ENCODE peak calls at places on chromosomes 1 and 21, in ten cellular contexts. N is stomach; J is neuronal stem cell; K is thyroid gland; Q is uterus; W is esophagus muscularis mucosa; R is adrenal gland; S is naive thymus-derived CD4-positive, alpha-beta T cell; T is CD8-positive, alpha-beta memory T cell; F is HAP-1. U is an unnamed sample. For H3K4me1 and H3K9me3, the result is how much of the 10 kb centered on the place peaks cover.

GRCh38 chr1:228298471-228298870 is 90.6 kb downstream of the OBSCN start:
- DNase-seq in N (no peak), J (no peak), K (no peak), Q (no peak), W (no peak), R (no peak), S (no peak), T (no peak), F (no peak), U (no peak)

GRCh38 chr1:86461482-86461881 is 7.2 kb upstream of the CLCA1 start:
- DNase-seq in N (no peak), J (no peak), K (no peak), Q (no peak), W (no peak), R (no peak), S (no peak), T (no peak), F (no peak), U (no peak)

GRCh38 chr1:186492531-186493291 is 31.8 kb upstream of the PDC start:
- DNase-seq in N (no peak), J (no peak), K (no peak), Q (no peak), W (no peak), R (no peak), S (no peak), T (no peak), F (no peak), U (no peak)

GRCh38 chr1:14113841-14114567 is 414.0 kb downstream of the PRDM2 start:
- DNase-seq in N (no peak), J (peak), K (peak), Q (peak), W (no peak), R (peak), S (no peak), T (no peak), F (peak), U (peak)

GRCh38 chr1:18972531-18972930 is 16.1 kb upstream of the IFFO2 start:
- DNase-seq in N (no peak), J (no peak), K (no peak), Q (no peak), W (no peak), R (no peak), S (no peak), T (no peak), F (no peak), U (no peak)

GRCh38 chr1:150544204-150544603 is 5.0 kb upstream of the ADAMTSL4 start:
- DNase-seq in N (no peak), J (no peak), K (no peak), Q (no peak), W (no peak), R (no peak), S (no peak), T (no peak), F (no peak), U (no peak)

GRCh38 chr1:195584870-195585624 is 1023.2 kb downstream of the KCNT2 start:
- DNase-seq in N (no peak), J (no peak), K (no peak), Q (no peak), W (no peak), R (no peak), S (no peak), T (no peak), F (no peak), U (no peak)

GRCh38 chr1:52917156-52917555 is 4.4 kb downstream of the ECHDC2 start:
- DNase-seq in N (no peak), J (no peak), K (no peak), Q (no peak), W (no peak), R (no peak), S (no peak), T (no peak), F (no peak), U (no peak)

GRCh38 chr1:7859406-7859805 is 6.5 kb upstream of the UTS2 start:
- DNase-seq in N (no peak), J (no peak), K (no peak), Q (no peak), W (peak), R (no peak), S (no peak), T (no peak), F (no peak), U (no peak)

GRCh38 chr1:57307382-57307781 is 116.5 kb downstream of the DAB1 start:
- DNase-seq in N (no peak), J (no peak), K (peak), Q (no peak), W (no peak), R (no peak), S (peak), T (peak), F (peak), U (peak)

GRCh38 chr1:53107570-53108322 is 34.7 kb downstream of the SLC1A7 start:
- DNase-seq in N (peak), J (no peak), K (no peak), Q (no peak), W (no peak), R (no peak), S (no peak), T (no peak), F (no peak), U (no peak)

GRCh38 chr21:23890652-23891051 is 1716.6 kb downstream of the MRPL39 start:
- DNase-seq in N (peak), J (no peak), K (no peak), Q (no peak), W (no peak), R (no peak), S (no peak), T (no peak), F (no peak), U (no peak)

GRCh38 chr1:117562581-117563491 is 43.0 kb upstream of the TENT5C start:
- DNase-seq in N (peak), J (no peak), K (peak), Q (no peak), W (peak), R (no peak), S (no peak), T (no peak), F (no peak), U (no peak)

GRCh38 chr21:46187814-46188213 is 3.6 kb upstream of the SPATC1L start:
- DNase-seq in N (no peak), J (no peak), K (no peak), Q (no peak), W (peak), R (peak), S (no peak), T (no peak), F (no peak), U (no peak)

GRCh38 chr1:7621334-7622219 is 149.5 kb upstream of the VAMP3 start:
- DNase-seq in N (no peak), J (no peak), K (no peak), Q (no peak), W (no peak), R (no peak), S (no peak), T (no peak), F (no peak), U (peak)

GRCh38 chr1:112998592-112999235 is 42.7 kb upstream of the SLC16A1 start:
- DNase-seq in N (peak), J (no peak), K (peak), Q (peak), W (no peak), R (no peak), S (no peak), T (no peak), F (no peak), U (peak)

GRCh38 chr1:42941640-42942330 is 16.9 kb downstream of the SLC2A1 start:
- DNase-seq in N (peak), J (no peak), K (peak), Q (no peak), W (no peak), R (peak), S (no peak), T (no peak), F (no peak), U (peak)

GRCh38 chr1:33161061-33161681 is 20.7 kb downstream of the TRIM62 start:
- DNase-seq in N (no peak), J (peak), K (no peak), Q (peak), W (no peak), R (peak), S (no peak), T (no peak), F (no peak), U (no peak)

GRCh38 chr1:228037401-228038386 is 30.9 kb downstream of the WNT3A start:
- DNase-seq in N (peak), J (peak), K (no peak), Q (no peak), W (no peak), R (peak), S (no peak), T (no peak), F (no peak), U (no peak)

GRCh38 chr1:234861761-234862160 is 251.8 kb upstream of the IRF2BP2 start:
- DNase-seq in N (no peak), J (no peak), K (no peak), Q (no peak), W (no peak), R (no peak), S (no peak), T (no peak), F (no peak), U (peak)

GRCh38 chr1:90370696-90371095 is 346.4 kb downstream of the BARHL2 start:
- DNase-seq in N (no peak), J (no peak), K (no peak), Q (no peak), W (no peak), R (no peak), S (no peak), T (no peak), F (no peak), U (no peak)

GRCh38 chr1:4624141-4624715 is 30.2 kb upstream of the AJAP1 start:
- DNase-seq in N (no peak), J (no peak), K (no peak), Q (no peak), W (no peak), R (no peak), S (no peak), T (no peak), F (no peak), U (no peak)

GRCh38 chr1:11169202-11169601 is 20.0 kb upstream of the ANGPTL7 start:
- DNase-seq in N (no peak), J (no peak), K (no peak), Q (no peak), W (no peak), R (no peak), S (no peak), T (no peak), F (no peak), U (no peak)

GRCh38 chr1:41485605-41486004 is 1.1 kb upstream of the EDN2 start:
- DNase-seq in N (no peak), J (no peak), K (no peak), Q (peak), W (no peak), R (no peak), S (no peak), T (no peak), F (no peak), U (peak)

GRCh38 chr1:228477263-228477662 is 9.9 kb upstream of the RNF187 start:
- DNase-seq in N (no peak), J (no peak), K (no peak), Q (no peak), W (no peak), R (no peak), S (no peak), T (no peak), F (no peak), U (no peak)

GRCh38 chr1:163174524-163175437 is 27.9 kb downstream of the RGS5 start:
- DNase-seq in N (peak), J (peak), K (peak), Q (peak), W (no peak), R (peak), S (peak), T (no peak), F (peak), U (peak)

GRCh38 chr1:85582687-85583354 is 2.3 kb downstream of the CCN1 start:
- DNase-seq in N (no peak), J (no peak), K (peak), Q (peak), W (peak), R (no peak), S (no peak), T (no peak), F (peak), U (no peak)

GRCh38 chr1:101451888-101452287 is 215.1 kb downstream of the S1PR1 start:
- DNase-seq in N (no peak), J (no peak), K (no peak), Q (no peak), W (no peak), R (no peak), S (no peak), T (no peak), F (no peak), U (no peak)

GRCh38 chr1:227934476-227935313 is 13.0 kb downstream of the WNT9A start:
- DNase-seq in N (no peak), J (no peak), K (peak), Q (peak), W (no peak), R (peak), S (no peak), T (no peak), F (no peak), U (peak)

GRCh38 chr1:1517973-1518620 is 6.1 kb downstream of the ATAD3A start:
- DNase-seq in N (no peak), J (no peak), K (no peak), Q (no peak), W (no peak), R (no peak), S (no peak), T (no peak), F (no peak), U (no peak)

GRCh38 chr1:19762175-19762779 is 37.4 kb downstream of the TMCO4 start:
- DNase-seq in N (peak), J (peak), K (peak), Q (peak), W (no peak), R (peak), S (peak), T (no peak), F (peak), U (no peak)

GRCh38 chr1:233635765-233636502 is 22.0 kb downstream of the KCNK1 start:
- DNase-seq in N (peak), J (no peak), K (peak), Q (no peak), W (no peak), R (no peak), S (no peak), T (no peak), F (no peak), U (no peak)

GRCh38 chr1:71809085-71809484 is 473.3 kb downstream of the NEGR1 start:
- DNase-seq in N (no peak), J (no peak), K (no peak), Q (no peak), W (no peak), R (no peak), S (no peak), T (no peak), F (no peak), U (no peak)

GRCh38 chr1:201214461-201214860 is 23.8 kb downstream of the IGFN1 start:
- DNase-seq in N (peak), J (no peak), K (no peak), Q (no peak), W (no peak), R (no peak), S (no peak), T (no peak), F (no peak), U (peak)

GRCh38 chr1:201697174-201697573 is 131.8 kb upstream of the IPO9 start:
- DNase-seq in N (no peak), J (no peak), K (no peak), Q (no peak), W (no peak), R (no peak), S (no peak), T (no peak), F (no peak), U (no peak)

GRCh38 chr1:42418516-42418915 is 37.3 kb downstream of the ZMYND12 start:
- DNase-seq in N (no peak), J (no peak), K (no peak), Q (no peak), W (no peak), R (no peak), S (no peak), T (no peak), F (no peak), U (no peak)

GRCh38 chr1:27872802-27873665 is 690 bp downstream of the THEMIS2 start:
- DNase-seq in N (peak), J (no peak), K (peak), Q (no peak), W (no peak), R (peak), S (peak), T (no peak), F (no peak), U (no peak)
- H3K4me1 ChIP-seq in N (under half), J (under half), K (under half), Q (under half), W (under half), R (under half), S (under half), T (half or more), F (under half), U (under half)

DNA sequence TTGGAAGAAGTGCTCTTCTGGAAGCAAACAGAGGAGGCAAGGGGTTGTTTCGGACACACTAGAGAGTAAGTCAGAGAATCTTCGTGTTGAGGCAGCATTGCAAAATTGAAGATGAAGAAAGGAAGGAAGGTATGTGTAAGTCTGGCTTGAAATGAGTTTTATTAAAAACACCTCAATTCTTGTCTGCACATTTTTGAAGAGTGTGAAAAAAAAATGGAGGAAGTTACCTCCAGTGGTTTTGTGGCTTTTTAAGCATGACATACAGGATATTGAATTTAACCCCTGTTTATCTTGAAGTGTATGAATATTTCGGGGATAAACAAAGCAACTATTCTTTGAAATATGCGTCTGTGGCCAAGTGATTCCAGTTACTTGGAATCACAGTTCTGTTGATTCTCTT is 203.2 kb upstream of the SGIP1 start:
- DNase-seq in N (no peak), J (no peak), K (no peak), Q (no peak), W (no peak), R (no peak), S (peak), T (no peak), F (no peak), U (peak)
- H3K4me3 ChIP-seq in N (no peak), J (no peak), K (no peak), Q (no peak), W (no peak), R (no peak), S (peak), T (peak), F (no peak), U (no peak)

GRCh38 chr1:198889732-198890131 is 250.9 kb downstream of the PTPRC start:
- DNase-seq in N (no peak), J (no peak), K (no peak), Q (no peak), W (no peak), R (no peak), S (no peak), T (no peak), F (no peak), U (no peak)

GRCh38 chr1:198892065-198892464 is 253.2 kb downstream of the PTPRC start:
- DNase-seq in N (no peak), J (no peak), K (no peak), Q (no peak), W (no peak), R (no peak), S (no peak), T (no peak), F (no peak), U (no peak)

GRCh38 chr1:198889102-198889501 is 250.3 kb downstream of the PTPRC start:
- DNase-seq in N (no peak), J (no peak), K (no peak), Q (no peak), W (no peak), R (no peak), S (no peak), T (no peak), F (no peak), U (no peak)

GRCh38 chr1:198888379-198888778 is 249.5 kb downstream of the PTPRC start:
- DNase-seq in N (no peak), J (no peak), K (no peak), Q (no peak), W (no peak), R (no peak), S (no peak), T (no peak), F (no peak), U (no peak)

DNA sequence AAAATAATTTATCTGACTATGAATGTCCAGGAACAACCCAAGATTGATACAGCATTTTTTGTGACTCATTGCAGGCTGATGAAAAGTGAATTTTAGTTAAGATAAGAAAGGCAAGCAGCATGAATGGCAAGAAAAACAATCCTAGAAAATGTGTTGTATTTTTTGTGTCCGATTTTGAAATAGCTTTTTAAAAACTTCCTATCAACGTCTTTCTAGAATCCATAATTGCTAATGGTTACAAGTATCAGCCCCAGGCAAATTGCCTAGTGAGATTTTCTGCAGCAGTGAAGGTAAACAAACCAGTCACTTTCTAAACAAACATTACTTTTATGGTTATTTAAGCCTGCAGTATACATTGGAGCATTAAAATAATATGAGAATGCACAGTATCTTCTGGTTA is 251.7 kb downstream of the PTPRC start:
- DNase-seq in N (no peak), J (no peak), K (no peak), Q (no peak), W (no peak), R (no peak), S (no peak), T (no peak), F (no peak), U (no peak)
- H3K9me3 ChIP-seq in N (under half), J (under half), K (under half), Q (under half), W (under half), R (under half), S (under half), T (under half), F (under half), U (under half)

GRCh38 chr1:68178821-68179490 is 53.4 kb downstream of the WLS start:
- DNase-seq in N (no peak), J (no peak), K (no peak), Q (no peak), W (no peak), R (no peak), S (no peak), T (no peak), F (no peak), U (no peak)

GRCh38 chr1:68173283-68174172 is 58.8 kb downstream of the WLS start:
- DNase-seq in N (no peak), J (no peak), K (peak), Q (no peak), W (no peak), R (no peak), S (no peak), T (no peak), F (no peak), U (no peak)

GRCh38 chr1:68180441-68181164 is 51.7 kb downstream of the WLS start:
- DNase-seq in N (no peak), J (no peak), K (no peak), Q (no peak), W (no peak), R (no peak), S (no peak), T (no peak), F (no peak), U (no peak)

GRCh38 chr1:68174173-68175113 is 57.9 kb downstream of the WLS start:
- DNase-seq in N (peak), J (peak), K (peak), Q (peak), W (no peak), R (peak), S (no peak), T (no peak), F (peak), U (peak)

DNA sequence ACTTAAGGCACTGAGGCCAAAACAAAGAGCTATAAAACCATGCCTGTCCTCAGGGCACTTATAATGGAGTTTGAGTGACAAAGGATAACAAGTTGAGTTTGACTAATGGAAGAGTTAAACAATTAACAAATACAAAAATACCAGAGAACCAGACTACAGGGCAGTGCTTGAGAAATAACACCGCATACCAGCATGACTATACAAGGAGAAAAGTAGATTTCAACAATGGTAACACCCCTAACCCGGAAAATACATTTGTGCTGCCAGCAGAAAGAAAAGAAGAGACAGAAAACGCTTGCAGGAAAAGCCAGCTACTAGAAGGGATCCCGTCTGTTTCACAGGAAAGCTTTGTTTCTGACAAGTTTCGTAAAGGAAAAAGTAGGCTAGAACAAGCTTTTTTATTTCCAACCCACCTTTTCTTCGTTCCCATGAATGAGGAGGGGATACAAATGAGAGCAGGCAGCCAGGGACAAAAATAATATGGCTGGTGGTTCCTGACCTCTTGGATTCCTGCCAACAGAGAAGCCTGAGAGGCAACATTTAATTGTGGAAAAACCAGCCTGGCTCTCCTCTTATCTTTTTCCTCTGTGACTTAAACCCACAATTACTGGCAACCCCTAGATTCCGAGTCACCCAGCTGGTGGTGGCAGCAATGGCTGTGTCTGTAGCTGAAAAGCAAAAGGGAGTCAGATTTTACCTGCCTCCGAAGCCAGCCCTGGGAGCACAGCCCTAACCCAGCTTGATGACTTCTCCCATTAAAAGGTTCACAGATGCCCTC is 56.5 kb downstream of the WLS start:
- DNase-seq in N (peak), J (no peak), K (peak), Q (no peak), W (no peak), R (no peak), S (no peak), T (no peak), F (no peak), U (peak)
- H3K4me1 ChIP-seq in N (half or more), J (under half), K (under half), Q (under half), W (half or more), R (under half), S (under half), T (under half), F (under half), U (under half)

U was measured in small intestine.